ENCODE peak calls at places on chromosomes 3 and 15, in six cellular contexts. C, E, G, J, I and T are unnamed samples.

GRCh38 chr3:89252865-89253264 is 145.4 kb downstream of the EPHA3 start:
- DNase-seq in C (peak), E (no peak), G (no peak), J (no peak), I (no peak), T (no peak)

GRCh38 chr3:192833177-192833890 is 84.3 kb downstream of the MB21D2 start:
- DNase-seq in C (peak), E (peak), G (no peak), J (no peak), I (no peak), T (no peak)

GRCh38 chr3:55458398-55458797 is 28.7 kb downstream of the WNT5A start:
- DNase-seq in C (peak), E (no peak), G (no peak), J (no peak), I (no peak), T (no peak)

GRCh38 chr15:89052474-89052873 is 35.8 kb upstream of the ABHD2 start:
- DNase-seq in C (peak), E (peak), G (no peak), J (no peak), I (no peak), T (no peak)

GRCh38 chr3:148128136-148128535 is 569.6 kb upstream of the AGTR1 start:
- DNase-seq in C (no peak), E (no peak), G (no peak), J (no peak), I (peak), T (peak)

GRCh38 chr3:48220746-48221145 is 2.5 kb upstream of the CAMP start:
- DNase-seq in C (no peak), E (no peak), G (no peak), J (no peak), I (no peak), T (no peak)

GRCh38 chr3:121885386-121885785 is 8.8 kb upstream of the SLC15A2 start:
- DNase-seq in C (no peak), E (peak), G (no peak), J (no peak), I (no peak), T (peak)

GRCh38 chr15:42215854-42216829 is 8.0 kb upstream of the VPS39 start:
- DNase-seq in C (no peak), E (no peak), G (no peak), J (no peak), I (no peak), T (peak)

GRCh38 chr3:36444909-36445308 is 64.6 kb downstream of the STAC start:
- DNase-seq in C (no peak), E (no peak), G (no peak), J (no peak), I (no peak), T (peak)

GRCh38 chr3:11452988-11453847 is 181.0 kb downstream of the ATG7 start:
- DNase-seq in C (peak), E (peak), G (no peak), J (no peak), I (no peak), T (peak)

GRCh38 chr3:14565791-14566588 is 25.8 kb upstream of the GRIP2 start:
- DNase-seq in C (no peak), E (peak), G (no peak), J (no peak), I (no peak), T (no peak)

GRCh38 chr15:67193223-67194009 is 61.0 kb downstream of the AAGAB start:
- DNase-seq in C (no peak), E (peak), G (no peak), J (no peak), I (no peak), T (no peak)

GRCh38 chr15:31405200-31405929 is 78.7 kb downstream of the KLF13 start:
- DNase-seq in C (no peak), E (peak), G (no peak), J (no peak), I (no peak), T (no peak)

GRCh38 chr3:103796068-103796467 is 1361.3 kb downstream of the ZPLD1 start:
- DNase-seq in C (no peak), E (no peak), G (no peak), J (no peak), I (no peak), T (no peak)

GRCh38 chr3:194995922-194996321 is 275.0 kb downstream of the XXYLT1 start:
- DNase-seq in C (no peak), E (no peak), G (no peak), J (no peak), I (peak), T (no peak)

GRCh38 chr15:80777137-80777536 is 2.0 kb upstream of the CEMIP start:
- DNase-seq in C (peak), E (peak), G (no peak), J (no peak), I (no peak), T (no peak)

GRCh38 chr3:24496529-24497482 is 2.2 kb upstream of the THRB start:
- DNase-seq in C (peak), E (peak), G (no peak), J (peak), I (peak), T (peak)

GRCh38 chr3:5205165-5205941 is 17.8 kb downstream of the EDEM1 start:
- DNase-seq in C (no peak), E (peak), G (no peak), J (no peak), I (no peak), T (no peak)

GRCh38 chr15:74630284-74631086 is 14.8 kb downstream of the CLK3 start:
- DNase-seq in C (no peak), E (no peak), G (no peak), J (no peak), I (peak), T (no peak)

GRCh38 chr3:183116051-183116614 is 16.8 kb upstream of the MCCC1 start:
- DNase-seq in C (no peak), E (no peak), G (peak), J (peak), I (peak), T (peak)

GRCh38 chr3:18151199-18151598 is 273.9 kb downstream of the SATB1 start:
- DNase-seq in C (no peak), E (no peak), G (no peak), J (no peak), I (no peak), T (no peak)

GRCh38 chr3:185532881-185533280 is 19.5 kb downstream of the LIPH start:
- DNase-seq in C (no peak), E (no peak), G (no peak), J (no peak), I (no peak), T (no peak)

GRCh38 chr15:25527118-25527517 is 88.3 kb upstream of the UBE3A start:
- DNase-seq in C (no peak), E (no peak), G (no peak), J (no peak), I (no peak), T (no peak)

GRCh38 chr3:10391391-10391790 is 70.5 kb upstream of the SEC13 start:
- DNase-seq in C (no peak), E (no peak), G (no peak), J (no peak), I (no peak), T (peak)

GRCh38 chr15:49190586-49190985 is 20.5 kb downstream of the GALK2 start:
- DNase-seq in C (no peak), E (no peak), G (no peak), J (no peak), I (no peak), T (no peak)

GRCh38 chr15:61742591-61742990 is 317.7 kb downstream of the VPS13C start:
- DNase-seq in C (no peak), E (no peak), G (no peak), J (no peak), I (no peak), T (no peak)

GRCh38 chr3:32780071-32780734 is 37.6 kb upstream of the TRIM71 start:
- DNase-seq in C (no peak), E (no peak), G (peak), J (no peak), I (peak), T (peak)

GRCh38 chr3:20361000-20361399 is 175.0 kb upstream of the SGO1 start:
- DNase-seq in C (no peak), E (no peak), G (no peak), J (no peak), I (no peak), T (no peak)
- H2BK15ac ChIP-seq in C (no peak), E (no peak), G (no peak), J (no peak), I (no peak), T (no peak)

GRCh38 chr15:71686221-71687050 is 123.9 kb upstream of the NR2E3 start:
- DNase-seq in C (no peak), E (no peak), G (no peak), J (no peak), I (no peak), T (no peak)
- H3K23ac ChIP-seq in C (no peak), E (peak), G (no peak), J (no peak), I (no peak), T (no peak)

GRCh38 chr3:73018790-73019441 is 22.3 kb downstream of the PPP4R2 start:
- DNase-seq in C (no peak), E (no peak), G (no peak), J (no peak), I (no peak), T (no peak)
- H2BK15ac ChIP-seq in C (no peak), E (no peak), G (no peak), J (no peak), I (no peak), T (no peak)

DNA sequence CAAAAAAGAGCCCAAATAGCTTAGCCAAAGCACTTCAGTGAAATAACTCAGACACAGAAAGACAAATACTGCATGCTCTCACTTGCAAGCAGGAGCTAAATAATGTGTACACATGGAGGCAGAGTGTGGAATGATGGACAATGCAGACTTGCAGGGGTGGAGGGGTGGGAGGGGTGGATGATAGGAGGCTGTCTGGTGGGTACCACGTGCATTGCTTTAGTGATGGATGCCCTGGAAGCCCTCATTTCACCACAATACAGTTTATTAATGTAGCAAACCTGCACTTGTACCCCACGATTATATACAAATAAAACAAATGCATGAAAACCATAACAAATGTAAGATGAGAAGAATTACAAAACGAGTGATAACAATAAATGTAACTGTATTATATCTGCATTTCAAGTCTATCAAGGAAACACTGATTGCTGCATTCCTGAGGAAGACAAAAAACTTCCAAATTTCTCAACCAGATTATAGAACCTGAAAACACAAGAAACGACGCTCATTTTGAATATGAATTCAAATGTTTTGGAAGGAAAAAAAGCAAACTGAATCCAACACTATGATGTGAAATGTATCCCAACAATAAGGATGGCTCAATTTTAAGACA is 96.5 kb downstream of the DLG1 start:
- DNase-seq in C (no peak), E (no peak), G (no peak), J (no peak), I (no peak), T (no peak)
- H3K23ac ChIP-seq in C (no peak), E (no peak), G (no peak), J (no peak), I (no peak), T (no peak)

DNA sequence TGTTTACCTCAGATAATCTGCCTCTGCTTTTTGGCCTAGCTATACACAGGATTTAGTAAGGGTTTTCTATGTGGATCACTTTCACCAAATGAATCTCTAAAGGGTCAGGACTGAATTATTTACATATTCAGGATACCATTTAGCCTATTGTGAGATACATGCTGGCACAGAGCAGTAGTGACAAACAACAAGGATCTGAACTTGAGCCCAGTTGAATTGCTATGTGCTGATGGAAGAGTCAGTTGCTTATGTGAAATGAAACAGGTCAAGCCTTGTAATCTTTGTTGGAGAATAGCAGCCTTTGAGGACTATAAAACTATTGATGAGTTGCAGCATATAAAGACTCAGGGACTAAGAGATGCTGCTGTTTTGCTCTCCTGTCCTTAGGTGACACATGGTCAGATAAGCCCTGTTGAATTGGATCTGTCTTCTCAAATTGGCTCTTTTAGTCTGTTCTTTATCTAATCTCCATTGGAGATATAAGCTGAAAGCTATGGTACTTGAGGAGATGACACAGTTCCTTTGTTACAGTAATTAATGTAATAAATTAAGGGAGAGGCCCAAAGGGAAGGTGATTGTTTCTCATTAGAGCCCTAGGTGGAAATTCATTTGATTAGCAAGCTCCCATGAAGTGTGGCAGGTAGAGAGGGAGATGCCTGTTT is 30.4 kb downstream of the ZNF609 start:
- DNase-seq in C (no peak), E (peak), G (no peak), J (no peak), I (no peak), T (peak)
- H2BK15ac ChIP-seq in C (no peak), E (no peak), G (no peak), J (no peak), I (no peak), T (no peak)

DNA sequence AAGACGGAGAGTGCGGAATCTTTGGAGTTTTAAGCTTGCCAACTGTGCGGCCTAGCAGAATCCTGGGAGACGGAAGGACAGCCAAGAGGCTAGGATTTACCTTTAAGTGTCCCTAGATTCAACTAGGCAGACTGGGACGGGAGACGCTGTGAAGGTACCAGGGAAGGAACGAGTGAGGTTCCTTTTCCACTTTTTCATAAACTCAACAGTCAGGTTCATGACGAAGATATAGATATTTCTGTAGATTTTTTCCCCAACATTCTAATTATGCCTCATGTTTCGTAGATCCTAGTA is 561 bp upstream of the GABPB1 start:
- DNase-seq in C (no peak), E (no peak), G (no peak), J (no peak), I (no peak), T (no peak)
- H3K23ac ChIP-seq in C (no peak), E (peak), G (no peak), J (no peak), I (peak), T (no peak)

DNA sequence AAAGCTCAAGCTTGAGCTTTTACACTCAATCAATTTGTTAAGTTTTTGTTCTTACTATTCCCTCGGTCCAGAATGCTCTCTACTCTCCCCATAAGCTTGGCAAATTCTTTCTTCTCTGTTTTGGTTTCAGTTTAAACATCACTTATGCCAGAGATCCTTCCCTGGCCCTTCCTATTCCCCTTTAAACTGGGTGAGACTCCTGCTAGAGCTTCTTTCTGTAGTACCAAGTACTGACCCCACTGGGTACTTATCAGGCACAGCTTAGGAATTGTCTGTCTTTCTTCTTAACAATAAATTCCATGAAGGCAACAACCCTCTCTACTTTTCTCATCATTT is 76.7 kb upstream of the PHLDB2 start:
- DNase-seq in C (no peak), E (no peak), G (no peak), J (no peak), I (no peak), T (no peak)
- H2BK15ac ChIP-seq in C (no peak), E (no peak), G (no peak), J (no peak), I (no peak), T (no peak)

DNA sequence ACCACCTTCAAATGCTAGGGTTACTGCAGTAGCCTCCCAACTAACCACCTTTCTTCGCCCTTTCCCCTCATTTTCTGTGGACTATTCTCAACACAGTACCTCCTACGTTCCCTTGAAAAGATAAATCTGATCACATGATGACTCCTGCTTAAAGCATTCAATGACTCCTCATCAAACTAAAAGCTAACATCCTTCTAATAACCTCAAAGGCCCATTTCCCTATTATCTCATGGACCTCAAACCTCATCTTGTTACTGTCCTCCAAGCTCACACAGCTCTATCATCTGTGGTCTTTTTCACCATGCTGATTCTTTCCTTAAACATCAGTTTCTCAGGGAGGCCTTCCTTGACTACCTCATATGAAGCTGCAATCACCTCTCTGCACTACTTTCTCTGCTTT is 29.6 kb downstream of the GADL1 start:
- DNase-seq in C (no peak), E (no peak), G (no peak), J (no peak), I (no peak), T (no peak)
- H3K23ac ChIP-seq in C (no peak), E (no peak), G (no peak), J (no peak), I (no peak), T (no peak)